ENCODE peak calls at places on chromosomes 4 and X, in six cellular contexts. One of them, this sample, is unnamed.

GRCh38 chr4:164931551-164932324 is 45.7 kb downstream of the TRIM61 start:
- DNase-seq in mammary epithelial cell: peak; percentile 54
- DNase-seq in AG10803: peak; percentile 42
- DNase-seq in pancreas: no peak
- DNase-seq in GM23338: no peak
- DNase-seq in tibial artery: no peak
- DNase-seq in this sample: no peak

GRCh38 chr4:174999407-174999806 is 81.2 kb downstream of the ADAM29 start:
- DNase-seq in mammary epithelial cell: peak; percentile 36
- DNase-seq in pancreas: no peak
- DNase-seq in GM23338: no peak
- DNase-seq in AG10803: no peak
- DNase-seq in tibial artery: no peak
- DNase-seq in this sample: no peak

GRCh38 chr4:6253111-6253510 is 16.5 kb upstream of the WFS1 start:
- DNase-seq in mammary epithelial cell: no peak
- DNase-seq in pancreas: no peak
- DNase-seq in GM23338: no peak
- DNase-seq in tibial artery: no peak
- DNase-seq in AG10803: no peak
- DNase-seq in this sample: no peak

GRCh38 chr4:98046665-98047064 is 96.6 kb downstream of the STPG2 start:
- DNase-seq in AG10803: no peak
- DNase-seq in tibial artery: no peak
- DNase-seq in GM23338: peak; percentile 74
- DNase-seq in pancreas: no peak
- DNase-seq in mammary epithelial cell: peak; percentile 2
- DNase-seq in this sample: no peak

GRCh38 chrX:10972731-10973130 is 138.4 kb upstream of the HCCS start:
- DNase-seq in AG10803: peak; percentile 86
- DNase-seq in mammary epithelial cell: no peak
- DNase-seq in pancreas: no peak
- DNase-seq in GM23338: no peak
- DNase-seq in tibial artery: no peak
- DNase-seq in this sample: no peak

GRCh38 chr4:8105303-8106100 is 53.1 kb downstream of the ABLIM2 start:
- DNase-seq in AG10803: no peak
- DNase-seq in pancreas: no peak
- DNase-seq in mammary epithelial cell: no peak
- DNase-seq in GM23338: no peak
- DNase-seq in tibial artery: no peak
- DNase-seq in this sample: no peak

GRCh38 chr4:92304073-92304472 is 307 bp downstream of the GRID2 start:
- DNase-seq in tibial artery: no peak
- DNase-seq in pancreas: no peak
- DNase-seq in GM23338: peak; percentile 31
- DNase-seq in AG10803: no peak
- DNase-seq in mammary epithelial cell: no peak
- DNase-seq in this sample: no peak

GRCh38 chr4:120692964-120693363 is 229.6 kb downstream of the PRDM5 start:
- DNase-seq in pancreas: no peak
- DNase-seq in tibial artery: no peak
- DNase-seq in AG10803: peak; percentile 83
- DNase-seq in mammary epithelial cell: peak; percentile 90
- DNase-seq in GM23338: no peak
- DNase-seq in this sample: peak; percentile 46

GRCh38 chr4:154004859-154005520 is 216.1 kb upstream of the SFRP2 start:
- DNase-seq in tibial artery: peak; percentile 72
- DNase-seq in pancreas: no peak
- DNase-seq in GM23338: no peak
- DNase-seq in mammary epithelial cell: peak; percentile 73
- DNase-seq in AG10803: peak; percentile 97
- DNase-seq in this sample: no peak

GRCh38 chr4:122379239-122379638 is 428 bp downstream of the ADAD1 start:
- DNase-seq in tibial artery: no peak
- DNase-seq in GM23338: no peak
- DNase-seq in pancreas: no peak
- DNase-seq in mammary epithelial cell: no peak
- DNase-seq in AG10803: no peak
- DNase-seq in this sample: no peak

GRCh38 chr4:56995525-56995924 is 16.8 kb downstream of the POLR2B start:
- DNase-seq in tibial artery: peak; percentile 63
- DNase-seq in mammary epithelial cell: no peak
- DNase-seq in pancreas: no peak
- DNase-seq in AG10803: peak; percentile 94
- DNase-seq in GM23338: no peak
- DNase-seq in this sample: peak; percentile 27

GRCh38 chr4:180449395-180449956 is 1793.7 kb upstream of the TENM3 start:
- DNase-seq in mammary epithelial cell: peak; percentile 54
- DNase-seq in GM23338: peak; percentile 84
- DNase-seq in tibial artery: no peak
- DNase-seq in pancreas: no peak
- DNase-seq in AG10803: no peak
- DNase-seq in this sample: no peak

GRCh38 chrX:45006002-45006800 is 133.2 kb downstream of the KDM6A start:
- DNase-seq in AG10803: no peak
- DNase-seq in tibial artery: no peak
- DNase-seq in mammary epithelial cell: peak; percentile 50
- DNase-seq in pancreas: no peak
- DNase-seq in GM23338: peak; percentile 29
- DNase-seq in this sample: no peak

GRCh38 chr4:160745126-160745525 is 1418.7 kb downstream of the FSTL5 start:
- DNase-seq in tibial artery: no peak
- DNase-seq in mammary epithelial cell: no peak
- DNase-seq in AG10803: no peak
- DNase-seq in pancreas: no peak
- DNase-seq in GM23338: no peak
- DNase-seq in this sample: no peak

GRCh38 chr4:56976878-56977320 is 507 bp downstream of the NOA1 start:
- DNase-seq in mammary epithelial cell: peak; percentile 63
- DNase-seq in tibial artery: peak; percentile 27
- DNase-seq in pancreas: peak; percentile 85
- DNase-seq in GM23338: peak; percentile 77
- DNase-seq in AG10803: no peak
- DNase-seq in this sample: peak; percentile 68

GRCh38 chrX:11557120-11557519 is 108.6 kb downstream of the ARHGAP6 start:
- DNase-seq in AG10803: peak; percentile 60
- DNase-seq in pancreas: no peak
- DNase-seq in mammary epithelial cell: peak; percentile 58
- DNase-seq in GM23338: no peak
- DNase-seq in tibial artery: no peak
- DNase-seq in this sample: no peak

GRCh38 chrX:20514358-20514757 is 247.6 kb upstream of the RPS6KA3 start:
- DNase-seq in GM23338: no peak
- DNase-seq in pancreas: no peak
- DNase-seq in tibial artery: no peak
- DNase-seq in AG10803: peak; percentile 68
- DNase-seq in mammary epithelial cell: peak; percentile 76
- DNase-seq in this sample: no peak

GRCh38 chrX:133698298-133698697 is 283.0 kb upstream of the GPC4 start:
- DNase-seq in pancreas: no peak
- DNase-seq in GM23338: peak; percentile 29
- DNase-seq in tibial artery: no peak
- DNase-seq in mammary epithelial cell: no peak
- DNase-seq in AG10803: peak; percentile 3
- DNase-seq in this sample: no peak
- TF ChIP-seq CTCF in pancreas: no peak
- TF ChIP-seq CTCF in GM23338: peak; percentile 28
- TF ChIP-seq CTCF in tibial artery: no peak
- TF ChIP-seq CTCF in mammary epithelial cell: peak; percentile 29
- TF ChIP-seq CTCF in AG10803: no peak
- TF ChIP-seq CTCF in this sample: no peak

DNA sequence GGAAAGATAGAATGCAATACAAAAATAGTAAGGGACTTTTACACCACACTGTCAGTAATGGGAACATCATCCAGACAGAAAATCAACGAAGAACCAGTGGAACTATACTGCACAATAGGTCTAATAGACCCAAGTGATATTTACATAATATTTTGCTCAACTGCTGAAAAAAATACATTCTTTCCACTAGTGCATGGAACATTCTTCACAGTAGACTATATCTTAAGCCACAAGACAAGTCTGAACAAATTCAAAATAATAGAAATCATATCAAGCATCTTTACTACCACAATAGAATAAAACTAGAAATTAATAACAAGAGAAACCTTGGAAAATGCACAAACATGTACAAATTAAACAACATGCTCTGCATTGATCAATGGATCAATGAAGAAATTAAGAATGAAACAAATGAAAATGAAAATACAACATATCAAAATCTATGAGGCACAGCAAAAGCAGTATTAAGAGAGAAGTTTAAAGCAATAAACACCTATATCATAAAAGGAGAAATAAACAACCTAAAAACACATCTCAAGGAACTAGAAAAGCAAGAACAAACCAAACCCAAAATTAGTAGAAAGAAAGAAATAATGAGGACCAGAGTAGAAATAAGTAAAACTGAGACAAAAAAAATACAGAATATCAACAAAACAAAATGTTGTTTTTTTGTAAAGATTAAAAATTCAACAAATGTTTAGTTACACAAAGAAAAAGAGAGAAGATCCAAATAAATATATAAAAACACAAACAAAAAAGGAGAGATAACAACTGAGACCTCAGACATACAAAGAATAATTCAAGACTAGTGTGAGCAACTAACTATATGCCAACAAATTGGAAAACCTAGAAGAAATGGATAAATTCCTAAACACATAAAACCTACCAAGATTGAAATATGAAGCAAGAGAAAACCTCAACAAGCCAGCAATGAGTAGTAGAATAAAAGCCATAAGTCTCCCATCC is 51.5 kb upstream of the ANTXR2 start:
- DNase-seq in GM23338: no peak
- DNase-seq in tibial artery: no peak
- DNase-seq in mammary epithelial cell: peak; percentile 26
- DNase-seq in AG10803: no peak
- DNase-seq in pancreas: no peak
- DNase-seq in this sample: no peak
- H3K4me3 ChIP-seq in GM23338: no peak overlapping the region
- H3K4me3 ChIP-seq in tibial artery: no peak overlapping the region
- H3K4me3 ChIP-seq in mammary epithelial cell: peak overlapping the region; percentile 22
- H3K4me3 ChIP-seq in AG10803: no peak overlapping the region
- H3K4me3 ChIP-seq in pancreas: no peak overlapping the region
- H3K4me3 ChIP-seq in this sample: no peak overlapping the region

GRCh38 chr4:172573899-172574298 is 594.7 kb upstream of the GALNT7 start:
- DNase-seq in AG10803: no peak
- DNase-seq in GM23338: no peak
- DNase-seq in mammary epithelial cell: no peak
- DNase-seq in pancreas: no peak
- DNase-seq in tibial artery: no peak
- DNase-seq in this sample: no peak
- TF ChIP-seq CTCF in AG10803: no peak
- TF ChIP-seq CTCF in GM23338: no peak
- TF ChIP-seq CTCF in mammary epithelial cell: no peak
- TF ChIP-seq CTCF in pancreas: no peak
- TF ChIP-seq CTCF in tibial artery: no peak
- TF ChIP-seq CTCF in this sample: no peak

DNA sequence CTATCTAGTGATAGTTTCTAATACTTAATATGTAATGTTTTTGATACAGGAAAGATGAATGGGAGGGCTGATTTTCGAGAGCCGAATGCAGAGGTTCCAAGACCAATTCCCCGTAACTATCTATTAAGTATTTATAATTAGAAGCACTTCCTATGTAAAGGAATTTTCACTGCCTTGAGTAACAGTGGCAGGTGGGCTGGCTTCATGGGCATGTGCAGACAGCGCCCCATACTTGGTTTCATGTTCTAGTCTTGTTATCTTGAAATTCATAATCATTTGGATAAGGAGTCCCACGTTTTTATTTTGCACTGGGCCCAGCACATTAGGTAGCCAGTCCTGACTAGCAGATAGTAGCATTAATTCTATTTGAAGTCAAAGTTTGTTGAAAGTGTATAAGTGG is 1.7 kb downstream of the OCIAD1 start:
- DNase-seq in mammary epithelial cell: peak; percentile 3
- DNase-seq in tibial artery: no peak
- DNase-seq in GM23338: no peak
- DNase-seq in AG10803: no peak
- DNase-seq in pancreas: no peak
- DNase-seq in this sample: no peak
- H3K4me3 ChIP-seq in mammary epithelial cell: peak overlapping the region; percentile 98
- H3K4me3 ChIP-seq in tibial artery: peak overlapping the region; percentile 73
- H3K4me3 ChIP-seq in GM23338: peak overlapping the region; percentile 95
- H3K4me3 ChIP-seq in AG10803: peak overlapping the region; percentile 99
- H3K4me3 ChIP-seq in pancreas: no peak overlapping the region
- H3K4me3 ChIP-seq in this sample: no peak overlapping the region

GRCh38 chr4:77430847-77431246 is 174.8 kb upstream of the CXCL13 start:
- DNase-seq in GM23338: peak; percentile 62
- DNase-seq in tibial artery: no peak
- DNase-seq in AG10803: no peak
- DNase-seq in mammary epithelial cell: no peak
- DNase-seq in pancreas: no peak
- DNase-seq in this sample: no peak
- TF ChIP-seq CTCF in GM23338: peak; percentile 67
- TF ChIP-seq CTCF in tibial artery: no peak
- TF ChIP-seq CTCF in AG10803: no peak
- TF ChIP-seq CTCF in mammary epithelial cell: peak; percentile 15
- TF ChIP-seq CTCF in pancreas: no peak
- TF ChIP-seq CTCF in this sample: no peak

DNA sequence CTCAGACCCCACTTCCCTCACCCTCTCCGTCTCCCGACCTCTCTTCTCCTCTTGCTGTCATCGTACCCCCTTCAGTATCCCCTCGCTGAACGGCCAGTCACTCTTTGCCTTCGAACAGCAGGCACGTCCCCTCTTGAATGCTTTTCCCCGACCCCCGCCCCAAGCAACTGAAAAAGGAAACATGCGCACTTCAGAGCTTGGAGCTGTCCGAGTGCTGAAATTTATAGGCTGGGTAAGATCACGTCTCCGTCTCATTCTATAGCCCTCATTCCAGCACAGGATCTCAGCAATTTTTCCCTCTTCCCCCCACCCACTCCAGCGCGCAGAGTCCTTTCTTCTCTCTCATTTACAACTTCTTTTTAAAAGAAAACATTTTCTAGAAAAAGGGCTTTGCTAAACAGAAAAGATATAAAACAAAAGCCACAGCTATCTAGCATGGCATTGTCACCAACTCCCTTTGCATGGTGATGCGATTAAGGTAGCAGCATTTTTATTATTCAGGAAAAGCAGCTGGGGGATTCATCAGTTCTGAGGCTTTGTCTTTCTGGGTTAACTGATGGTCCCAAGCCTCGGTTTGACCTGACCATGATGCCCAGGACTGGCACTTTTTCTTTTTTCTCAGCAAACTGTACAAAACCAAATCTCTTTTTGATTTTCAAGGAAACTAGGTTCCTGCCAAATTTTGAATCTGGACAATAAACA is at the start of gene GLRA2:
- DNase-seq in tibial artery: no peak
- DNase-seq in mammary epithelial cell: peak; percentile 11
- DNase-seq in AG10803: peak; percentile 5
- DNase-seq in GM23338: peak; percentile 76
- DNase-seq in pancreas: no peak
- DNase-seq in this sample: peak; percentile 52
- H3K4me3 ChIP-seq in tibial artery: no peak within 1 kb of the TSS
- H3K4me3 ChIP-seq in mammary epithelial cell: peak within 1 kb of the TSS; percentile 40
- H3K4me3 ChIP-seq in AG10803: peak within 1 kb of the TSS; percentile 48
- H3K4me3 ChIP-seq in GM23338: peak within 1 kb of the TSS; percentile 50
- H3K4me3 ChIP-seq in pancreas: no peak within 1 kb of the TSS
- H3K4me3 ChIP-seq in this sample: no peak within 1 kb of the TSS

GRCh38 chrX:147476008-147476407 is 435.7 kb upstream of the FMR1 start:
- DNase-seq in tibial artery: no peak
- DNase-seq in AG10803: no peak
- DNase-seq in pancreas: no peak
- DNase-seq in mammary epithelial cell: no peak
- DNase-seq in GM23338: peak; percentile 47
- DNase-seq in this sample: no peak
- TF ChIP-seq CTCF in tibial artery: no peak
- TF ChIP-seq CTCF in AG10803: peak; percentile 10
- TF ChIP-seq CTCF in pancreas: no peak
- TF ChIP-seq CTCF in mammary epithelial cell: peak; percentile 38
- TF ChIP-seq CTCF in GM23338: peak; percentile 64
- TF ChIP-seq CTCF in this sample: no peak

This sample was measured in colonic mucosa.